ENCODE peak calls at places on chromosomes 5 and 9, in six cellular contexts. One of them, this sample, is unnamed.

GRCh38 chr5:143054480-143054941 is 284.3 kb downstream of the ARHGAP26 start:
- DNase-seq in hepatic stellate cell: no peak
- DNase-seq in stimulated activated effector memory CD8-positive, alpha-beta T cell treated with anti-CD3 and anti-CD28 coated beads, Interleukin-12 subunit alpha, Interleukin-12 subunit beta, amount 100 ng/mL, for 72 hours: no peak
- DNase-seq in lung microvascular endothelial cell: peak; percentile 68
- DNase-seq in Kasumi-1: peak; percentile 10
- DNase-seq in Caki2: peak; percentile 23
- DNase-seq in this sample: no peak

GRCh38 chr9:20980713-20981481 is 50.5 kb downstream of the HACD4 start:
- DNase-seq in Kasumi-1: peak; percentile 18
- DNase-seq in hepatic stellate cell: peak; percentile 35
- DNase-seq in Caki2: peak; percentile 80
- DNase-seq in stimulated activated effector memory CD8-positive, alpha-beta T cell treated with anti-CD3 and anti-CD28 coated beads, Interleukin-12 subunit alpha, Interleukin-12 subunit beta, amount 100 ng/mL, for 72 hours: no peak
- DNase-seq in lung microvascular endothelial cell: peak; percentile 63
- DNase-seq in this sample: no peak

GRCh38 chr9:90642570-90643539 is at the start of gene DIRAS2:
- DNase-seq in Caki2: peak; percentile 93
- DNase-seq in lung microvascular endothelial cell: peak; percentile 49
- DNase-seq in stimulated activated effector memory CD8-positive, alpha-beta T cell treated with anti-CD3 and anti-CD28 coated beads, Interleukin-12 subunit alpha, Interleukin-12 subunit beta, amount 100 ng/mL, for 72 hours: no peak
- DNase-seq in hepatic stellate cell: no peak
- DNase-seq in Kasumi-1: no peak
- DNase-seq in this sample: no peak

GRCh38 chr5:172143875-172144274 is 44.1 kb downstream of the STK10 start:
- DNase-seq in Caki2: no peak
- DNase-seq in hepatic stellate cell: no peak
- DNase-seq in lung microvascular endothelial cell: no peak
- DNase-seq in stimulated activated effector memory CD8-positive, alpha-beta T cell treated with anti-CD3 and anti-CD28 coated beads, Interleukin-12 subunit alpha, Interleukin-12 subunit beta, amount 100 ng/mL, for 72 hours: no peak
- DNase-seq in Kasumi-1: no peak
- DNase-seq in this sample: no peak

GRCh38 chr5:147734839-147735238 is 47.7 kb downstream of the JAKMIP2 start:
- DNase-seq in hepatic stellate cell: no peak
- DNase-seq in stimulated activated effector memory CD8-positive, alpha-beta T cell treated with anti-CD3 and anti-CD28 coated beads, Interleukin-12 subunit alpha, Interleukin-12 subunit beta, amount 100 ng/mL, for 72 hours: no peak
- DNase-seq in Kasumi-1: no peak
- DNase-seq in Caki2: no peak
- DNase-seq in lung microvascular endothelial cell: no peak
- DNase-seq in this sample: no peak

GRCh38 chr9:70569070-70569772 is 154.8 kb upstream of the KLF9 start:
- DNase-seq in Caki2: no peak
- DNase-seq in Kasumi-1: no peak
- DNase-seq in lung microvascular endothelial cell: no peak
- DNase-seq in stimulated activated effector memory CD8-positive, alpha-beta T cell treated with anti-CD3 and anti-CD28 coated beads, Interleukin-12 subunit alpha, Interleukin-12 subunit beta, amount 100 ng/mL, for 72 hours: no peak
- DNase-seq in hepatic stellate cell: no peak
- DNase-seq in this sample: no peak

GRCh38 chr9:93261735-93262523 is 78.0 kb downstream of the WNK2 start:
- DNase-seq in Kasumi-1: no peak
- DNase-seq in stimulated activated effector memory CD8-positive, alpha-beta T cell treated with anti-CD3 and anti-CD28 coated beads, Interleukin-12 subunit alpha, Interleukin-12 subunit beta, amount 100 ng/mL, for 72 hours: no peak
- DNase-seq in hepatic stellate cell: no peak
- DNase-seq in lung microvascular endothelial cell: no peak
- DNase-seq in Caki2: no peak
- DNase-seq in this sample: no peak

GRCh38 chr5:15787676-15788075 is 287.7 kb downstream of the FBXL7 start:
- DNase-seq in Caki2: no peak
- DNase-seq in stimulated activated effector memory CD8-positive, alpha-beta T cell treated with anti-CD3 and anti-CD28 coated beads, Interleukin-12 subunit alpha, Interleukin-12 subunit beta, amount 100 ng/mL, for 72 hours: no peak
- DNase-seq in Kasumi-1: no peak
- DNase-seq in lung microvascular endothelial cell: no peak
- DNase-seq in hepatic stellate cell: no peak
- DNase-seq in this sample: no peak

GRCh38 chr5:103829585-103829984 is 267.0 kb upstream of the NUDT12 start:
- DNase-seq in stimulated activated effector memory CD8-positive, alpha-beta T cell treated with anti-CD3 and anti-CD28 coated beads, Interleukin-12 subunit alpha, Interleukin-12 subunit beta, amount 100 ng/mL, for 72 hours: no peak
- DNase-seq in Caki2: no peak
- DNase-seq in lung microvascular endothelial cell: no peak
- DNase-seq in hepatic stellate cell: no peak
- DNase-seq in Kasumi-1: no peak
- DNase-seq in this sample: no peak

GRCh38 chr9:131735238-131736181 is 4.4 kb downstream of the RAPGEF1 start:
- DNase-seq in lung microvascular endothelial cell: peak; percentile 60
- DNase-seq in hepatic stellate cell: peak; percentile 19
- DNase-seq in Kasumi-1: no peak
- DNase-seq in Caki2: peak; percentile 86
- DNase-seq in stimulated activated effector memory CD8-positive, alpha-beta T cell treated with anti-CD3 and anti-CD28 coated beads, Interleukin-12 subunit alpha, Interleukin-12 subunit beta, amount 100 ng/mL, for 72 hours: no peak
- DNase-seq in this sample: no peak

GRCh38 chr9:114282507-114282906 is 40.4 kb upstream of the ORM1 start:
- DNase-seq in hepatic stellate cell: no peak
- DNase-seq in Caki2: no peak
- DNase-seq in lung microvascular endothelial cell: no peak
- DNase-seq in stimulated activated effector memory CD8-positive, alpha-beta T cell treated with anti-CD3 and anti-CD28 coated beads, Interleukin-12 subunit alpha, Interleukin-12 subunit beta, amount 100 ng/mL, for 72 hours: no peak
- DNase-seq in Kasumi-1: no peak
- DNase-seq in this sample: no peak

This sample was measured in NK-92 treated with Interleukin-12 subunit alpha and Interleukin-12 subunit beta, amount 100 ng/mL, for 24 hours.